ENCODE peak calls at places on chromosomes 12 and 14, in four cellular contexts. L is cardiac muscle cell; D is CD8-positive, alpha-beta T cell; P is caudate nucleus. I is an unnamed sample.

GRCh38 chr14:77543240-77543551 is 44.6 kb upstream of the ISM2 start:
- DNase-seq in L (no peak), D (no peak), P (no peak), I (no peak)

GRCh38 chr14:75197338-75197737 is 20.9 kb upstream of the TMED10 start:
- DNase-seq in L (no peak), D (no peak), P (no peak), I (no peak)

GRCh38 chr14:49966304-49966809 is 73.5 kb downstream of the ARF6 start:
- DNase-seq in L (no peak), D (no peak), P (no peak), I (no peak)

GRCh38 chr12:102702447-102703114 is 214.5 kb downstream of the PAH start:
- DNase-seq in L (peak), D (no peak), P (no peak), I (no peak)

GRCh38 chr12:66144796-66145754 is 14.5 kb upstream of the LLPH start:
- DNase-seq in L (peak), D (no peak), P (no peak), I (no peak)

GRCh38 chr12:53176750-53177149 is 3.8 kb upstream of the ZNF740 start:
- DNase-seq in L (no peak), D (no peak), P (no peak), I (no peak)

GRCh38 chr14:65101631-65102440 is 481 bp downstream of the MAX start:
- DNase-seq in L (peak), D (peak), P (no peak), I (peak)

GRCh38 chr12:10128687-10129086 is 1.3 kb downstream of the CLEC7A start:
- DNase-seq in L (no peak), D (no peak), P (no peak), I (no peak)

GRCh38 chr12:125184213-125184952 is 119.1 kb downstream of the AACS start:
- DNase-seq in L (no peak), D (no peak), P (no peak), I (no peak)

GRCh38 chr14:38210587-38211257 is 3.0 kb downstream of the SSTR1 start:
- DNase-seq in L (peak), D (no peak), P (no peak), I (no peak)

GRCh38 chr14:91899777-91900176 is 32.4 kb upstream of the TC2N start:
- DNase-seq in L (no peak), D (no peak), P (no peak), I (no peak)

GRCh38 chr12:81375969-81376368 is 298.1 kb downstream of the ACSS3 start:
- DNase-seq in L (no peak), D (no peak), P (no peak), I (no peak)

GRCh38 chr14:52012635-52013034 is 23.3 kb downstream of the RTRAF start:
- DNase-seq in L (no peak), D (no peak), P (no peak), I (no peak)

GRCh38 chr14:104872469-104873341 is 7.6 kb downstream of the CEP170B start:
- DNase-seq in L (no peak), D (no peak), P (no peak), I (no peak)

GRCh38 chr12:69623970-69624369 is 13.3 kb upstream of the LRRC10 start:
- DNase-seq in L (peak), D (no peak), P (no peak), I (no peak)

GRCh38 chr14:71231521-71232393 is 324.5 kb downstream of the PCNX1 start:
- DNase-seq in L (no peak), D (no peak), P (no peak), I (no peak)

GRCh38 chr14:61561657-61562276 is 133.5 kb upstream of the HIF1A start:
- DNase-seq in L (peak), D (no peak), P (no peak), I (no peak)

GRCh38 chr12:62866451-62867082 is 68.4 kb downstream of the PPM1H start:
- DNase-seq in L (peak), D (no peak), P (no peak), I (no peak)

GRCh38 chr14:44339256-44339655 is 167.8 kb downstream of the FSCB start:
- DNase-seq in L (no peak), D (no peak), P (no peak), I (no peak)

GRCh38 chr14:105422695-105423487 is 3.3 kb downstream of the MTA1 start:
- DNase-seq in L (no peak), D (no peak), P (no peak), I (no peak)

GRCh38 chr12:29131539-29131938 is 17.5 kb upstream of the FAR2 start:
- DNase-seq in L (no peak), D (no peak), P (no peak), I (no peak)

GRCh38 chr12:95637010-95637409 is 85.7 kb upstream of the USP44 start:
- DNase-seq in L (no peak), D (no peak), P (no peak), I (no peak)

GRCh38 chr14:39431416-39432178 is 636 bp downstream of the FBXO33 start:
- DNase-seq in L (peak), D (peak), P (no peak), I (peak)

GRCh38 chr12:9798008-9798619 is 29.2 kb upstream of the KLRF1 start:
- DNase-seq in L (peak), D (peak), P (peak), I (peak)

GRCh38 chr14:39097159-39097558 is 5.9 kb downstream of the SEC23A start:
- DNase-seq in L (peak), D (peak), P (no peak), I (no peak)

GRCh38 chr14:54681819-54682261 is 114.9 kb downstream of the SAMD4A start:
- DNase-seq in L (no peak), D (no peak), P (no peak), I (no peak)

DNA sequence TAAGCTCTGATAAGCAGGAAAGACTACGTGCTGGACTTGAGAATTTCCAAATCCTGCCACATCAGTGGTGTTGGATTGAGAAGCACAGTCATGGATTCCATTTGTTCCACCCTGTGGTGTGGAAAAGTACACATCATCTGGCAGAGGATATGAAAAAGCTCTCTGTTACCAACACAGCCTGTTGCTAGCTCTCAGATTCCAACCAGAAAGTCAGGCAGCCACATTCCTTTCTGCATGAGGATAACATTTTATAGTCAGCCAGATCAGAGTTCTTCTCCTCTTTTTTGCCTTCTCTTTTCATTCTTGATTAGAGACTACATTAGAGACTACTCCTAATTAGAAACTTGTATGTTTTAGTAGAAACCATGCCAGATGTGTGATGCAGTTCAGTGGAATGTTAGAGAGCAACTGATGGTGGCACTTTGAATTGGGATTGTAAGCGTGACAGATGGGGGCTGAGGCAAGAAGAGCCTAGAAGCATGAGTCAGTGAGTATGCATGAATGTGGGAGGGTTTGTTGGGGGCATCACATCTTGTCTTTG is 61.2 kb upstream of the STXBP6 start:
- DNase-seq in L (no peak), D (no peak), P (no peak), I (no peak)
- H3K27ac ChIP-seq in L (no peak), D (no peak), P (peak), I (no peak)

DNA sequence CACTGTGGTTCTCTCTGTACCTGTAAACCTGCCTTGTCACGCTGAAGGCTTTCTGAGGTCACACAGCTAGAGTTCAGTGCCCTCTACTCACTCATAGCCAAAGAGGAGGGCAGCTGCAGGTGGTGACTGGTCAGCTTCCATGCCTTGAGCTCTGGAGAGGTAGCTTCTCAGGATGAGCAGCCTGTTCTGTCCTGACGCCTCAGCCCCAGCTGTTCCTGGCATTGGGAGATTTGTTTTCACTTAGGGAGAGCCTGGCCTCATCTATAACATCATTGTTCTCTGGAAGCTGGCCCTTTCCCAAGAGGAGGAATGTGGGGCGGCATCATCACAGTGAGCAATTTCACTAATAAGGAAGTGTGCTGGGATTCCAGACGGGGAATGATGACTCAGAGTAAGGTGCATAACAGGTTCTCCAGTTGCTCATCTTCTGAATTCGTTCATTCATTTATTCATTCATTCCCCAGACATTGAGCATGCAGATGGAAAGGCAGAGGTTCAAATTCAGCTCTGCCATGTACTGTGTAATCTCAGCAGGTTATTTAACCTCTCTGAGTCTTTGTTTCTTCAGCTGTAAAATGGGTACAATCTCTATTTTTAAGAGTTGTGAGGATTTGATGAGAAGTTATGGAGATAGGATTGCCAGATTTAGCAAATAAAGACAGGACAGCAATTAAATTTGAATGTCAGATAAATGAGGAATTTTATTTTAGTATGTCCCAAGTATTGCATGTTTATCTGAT is 255.8 kb upstream of the CRY1 start:
- DNase-seq in L (no peak), D (no peak), P (no peak), I (no peak)
- H3K27ac ChIP-seq in L (no peak), D (no peak), P (no peak), I (no peak)

DNA sequence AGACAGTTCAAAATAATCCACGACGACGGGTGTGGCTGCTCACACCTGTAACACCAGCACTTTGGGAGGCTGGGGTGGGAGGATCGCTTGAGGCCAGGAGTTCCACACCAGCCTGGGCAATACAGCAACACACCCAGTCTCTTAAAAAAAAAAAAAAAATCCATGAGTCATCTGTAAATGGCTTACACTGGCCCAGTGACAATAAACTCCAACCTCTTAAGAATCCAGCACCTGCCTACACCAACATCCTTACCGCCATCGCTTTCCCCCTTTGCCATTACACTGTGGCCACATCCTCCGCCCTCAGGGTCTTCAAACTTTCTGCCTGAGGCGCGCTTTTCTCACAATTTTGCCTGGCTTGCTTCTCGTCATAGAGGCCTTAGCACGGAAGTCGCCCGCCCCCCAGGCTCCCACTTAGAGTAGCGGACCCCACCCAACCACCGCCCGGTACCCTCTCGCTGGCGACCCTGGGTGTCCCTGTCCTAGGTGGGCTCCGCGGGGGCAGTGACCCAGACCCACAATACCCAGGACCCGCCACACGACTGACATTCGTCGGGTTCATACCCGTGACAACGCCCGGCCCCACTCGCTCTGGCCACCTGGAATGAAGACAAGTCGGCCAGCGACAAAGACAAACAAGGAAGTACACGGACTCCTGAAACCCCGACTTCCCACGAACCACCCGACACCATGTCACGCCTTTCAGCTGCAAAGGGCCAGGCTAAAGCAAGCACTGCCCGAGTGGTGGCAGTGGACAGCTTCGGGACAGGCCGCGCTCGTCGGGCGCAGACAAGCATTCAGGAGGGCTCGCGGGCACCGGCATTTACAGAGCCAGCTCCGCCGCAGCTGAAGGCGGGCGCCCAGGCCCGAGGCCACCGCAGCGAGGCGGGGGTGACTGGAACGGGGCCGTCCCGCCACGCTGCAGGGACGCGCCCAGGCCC is 636 bp downstream of the GOLGA3 start:
- DNase-seq in L (peak), D (peak), P (no peak), I (peak)
- H3K27ac ChIP-seq in L (peak), D (peak), P (no peak), I (peak)

GRCh38 chr12:2662524-2662923 is 132.2 kb upstream of the FKBP4 start:
- DNase-seq in L (no peak), D (no peak), P (no peak), I (no peak)
- H3K27ac ChIP-seq in L (no peak), D (no peak), P (no peak), I (no peak)

GRCh38 chr12:91104812-91105466 is 6.4 kb downstream of the LUM start:
- DNase-seq in L (no peak), D (no peak), P (no peak), I (no peak)
- H3K27ac ChIP-seq in L (no peak), D (no peak), P (no peak), I (no peak)

GRCh38 chr12:75699728-75700496 is 188.5 kb upstream of the KRR1 start:
- DNase-seq in L (peak), D (no peak), P (no peak), I (no peak)
- H3K27ac ChIP-seq in L (peak), D (no peak), P (no peak), I (no peak)

GRCh38 chr12:50659690-50660424 is 104.0 kb upstream of the ATF1 start:
- DNase-seq in L (no peak), D (no peak), P (no peak), I (no peak)

GRCh38 chr12:50659260-50659659 is 104.6 kb upstream of the ATF1 start:
- DNase-seq in L (no peak), D (no peak), P (no peak), I (no peak)

GRCh38 chr12:50662121-50662480 is 101.8 kb upstream of the ATF1 start:
- DNase-seq in L (no peak), D (no peak), P (no peak), I (no peak)

GRCh38 chr12:50661300-50662120 is 102.4 kb upstream of the ATF1 start:
- DNase-seq in L (peak), D (no peak), P (no peak), I (no peak)

DNA sequence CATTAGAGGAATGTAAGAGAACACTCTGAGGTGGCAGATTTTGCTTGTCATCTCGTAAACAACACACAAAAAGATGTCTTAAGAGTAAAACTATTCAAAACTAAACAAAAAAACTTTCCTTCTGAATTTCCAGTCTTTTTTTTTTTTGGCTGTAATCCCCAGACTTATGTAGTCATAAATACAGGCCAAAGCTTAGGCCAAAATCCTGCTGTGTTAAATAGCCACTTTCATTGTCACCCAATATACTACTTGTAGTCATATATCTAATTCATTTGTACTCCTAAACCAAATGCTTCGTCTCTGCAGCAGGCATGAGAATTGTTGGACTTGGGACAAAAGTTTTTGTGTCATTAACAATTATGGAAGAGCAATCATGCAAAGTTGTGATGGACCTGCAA is 103.5 kb upstream of the ATF1 start:
- DNase-seq in L (no peak), D (no peak), P (no peak), I (no peak)
- H3K27ac ChIP-seq in L (no peak), D (no peak), P (peak), I (no peak)

DNA sequence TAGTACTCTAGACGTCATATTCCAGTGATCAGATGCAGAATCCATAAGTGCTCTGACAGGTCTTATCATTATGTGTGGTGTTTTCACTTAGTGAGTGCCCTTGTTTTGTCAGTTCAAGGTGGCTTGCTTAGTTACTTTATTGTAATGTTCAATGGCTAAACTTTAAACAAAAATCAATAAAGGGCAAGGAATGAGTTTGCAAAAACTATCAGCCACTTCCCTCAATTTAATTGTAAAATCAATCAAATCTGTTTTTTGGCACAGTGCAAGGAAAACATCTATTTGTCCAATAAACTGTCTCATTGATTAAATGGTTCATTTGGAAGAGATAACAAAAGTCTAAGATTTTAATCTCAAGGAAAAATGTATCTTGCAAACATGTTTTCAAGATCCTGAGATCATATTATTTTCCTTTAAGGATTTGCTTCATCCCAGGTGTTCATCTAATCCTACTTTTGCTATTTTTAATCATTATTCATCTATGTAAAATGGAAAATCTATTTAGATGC is 59.6 kb upstream of the EEA1 start:
- DNase-seq in L (peak), D (no peak), P (no peak), I (no peak)
- H3K27ac ChIP-seq in L (peak), D (no peak), P (no peak), I (no peak)

I was measured in CD4-positive, alpha-beta T cell.